ENCODE peak calls at places on chromosomes 6 and 20, in seven cellular contexts. Y is heart left ventricle, L is right atrium auricular region, F is ovary, M is fibroblast of lung, V is sigmoid colon, X is IMR-90. G is an unnamed sample.

GRCh38 chr6:19478992-19479391 is 358.2 kb upstream of the ID4 start:
- DNase-seq in Y (no peak), L (no peak), F (no peak), M (peak; percentile 78), V (no peak), X (peak; percentile 11), G (no peak)

GRCh38 chr6:43391448-43392031 is 22.1 kb upstream of the ZNF318 start:
- DNase-seq in Y (no peak), L (no peak), F (no peak), M (peak; percentile 28), V (no peak), X (no peak), G (no peak)

GRCh38 chr20:8658103-8658502 is 410.8 kb upstream of the PLCB4 start:
- DNase-seq in Y (no peak), L (no peak), F (no peak), M (no peak), V (no peak), X (no peak), G (no peak)

GRCh38 chr20:49700411-49701185 is 13.1 kb downstream of the B4GALT5 start:
- DNase-seq in Y (no peak), L (no peak), F (no peak), M (peak; percentile 85), V (no peak), X (peak; percentile 81), G (no peak)

GRCh38 chr20:57251344-57251743 is 15.1 kb downstream of the BMP7 start:
- DNase-seq in Y (no peak), L (no peak), F (no peak), M (peak; percentile 24), V (no peak), X (no peak), G (no peak)

GRCh38 chr6:94651239-94651638 is 926.1 kb upstream of the MANEA start:
- DNase-seq in Y (no peak), L (no peak), F (no peak), M (no peak), V (no peak), X (no peak), G (no peak)

GRCh38 chr6:144664281-144664680 is 379.1 kb downstream of the UTRN start:
- DNase-seq in Y (no peak), L (no peak), F (no peak), M (no peak), V (no peak), X (no peak), G (no peak)

GRCh38 chr6:123898669-123899068 is 95.0 kb downstream of the NKAIN2 start:
- DNase-seq in Y (no peak), L (no peak), F (no peak), M (no peak), V (no peak), X (no peak), G (no peak)

GRCh38 chr6:8389034-8389818 is 46.1 kb downstream of the SLC35B3 start:
- DNase-seq in Y (no peak), L (no peak), F (no peak), M (no peak), V (no peak), X (no peak), G (no peak)

GRCh38 chr20:57264908-57265648 is 1.4 kb downstream of the BMP7 start:
- DNase-seq in Y (no peak), L (no peak), F (no peak), M (no peak), V (no peak), X (no peak), G (peak; percentile 63)

GRCh38 chr6:3208096-3208774 is 19.2 kb downstream of the TUBB2B start:
- DNase-seq in Y (no peak), L (peak; percentile 73), F (no peak), M (peak; percentile 96), V (no peak), X (peak; percentile 95), G (peak; percentile 71)

GRCh38 chr20:43558412-43559146 is at the start of gene SGK2:
- DNase-seq in Y (no peak), L (no peak), F (no peak), M (peak; percentile 67), V (no peak), X (peak; percentile 43), G (no peak)

GRCh38 chr6:88517737-88518136 is 351.6 kb upstream of the CNR1 start:
- DNase-seq in Y (no peak), L (no peak), F (no peak), M (no peak), V (no peak), X (no peak), G (no peak)

GRCh38 chr6:76230711-76231110 is 158.2 kb upstream of the IMPG1 start:
- DNase-seq in Y (no peak), L (no peak), F (no peak), M (no peak), V (no peak), X (no peak), G (no peak)

GRCh38 chr6:106159531-106159940 is 73.4 kb downstream of the PRDM1 start:
- DNase-seq in Y (no peak), L (no peak), F (no peak), M (peak; percentile 98), V (no peak), X (peak; percentile 93), G (no peak)

GRCh38 chr20:16222859-16223411 is 350.3 kb downstream of the KIF16B start:
- DNase-seq in Y (no peak), L (no peak), F (no peak), M (no peak), V (no peak), X (no peak), G (no peak)

GRCh38 chr6:143556529-143556928 is 45.0 kb upstream of the FUCA2 start:
- DNase-seq in Y (no peak), L (no peak), F (no peak), M (peak; percentile 93), V (no peak), X (peak; percentile 95), G (no peak)

GRCh38 chr20:64041781-64042771 is 6.1 kb downstream of the C20orf204 start:
- DNase-seq in Y (no peak), L (no peak), F (no peak), M (no peak), V (no peak), X (no peak), G (no peak)

GRCh38 chr20:21796059-21796458 is 90.6 kb downstream of the PAX1 start:
- DNase-seq in Y (no peak), L (no peak), F (no peak), M (no peak), V (no peak), X (no peak), G (no peak)

GRCh38 chr20:37902504-37903313 is at the start of gene VSTM2L:
- DNase-seq in Y (no peak), L (no peak), F (no peak), M (peak; percentile 79), V (peak; percentile 78), X (peak; percentile 47), G (no peak)

GRCh38 chr20:37904008-37904675 is 1.2 kb downstream of the VSTM2L start:
- DNase-seq in Y (no peak), L (no peak), F (no peak), M (no peak), V (no peak), X (no peak), G (no peak)

GRCh38 chr20:37901280-37901666 is 1.7 kb upstream of the VSTM2L start:
- DNase-seq in Y (no peak), L (no peak), F (no peak), M (no peak), V (no peak), X (no peak), G (no peak)

GRCh38 chr20:37903317-37904007 is 535 bp downstream of the VSTM2L start:
- DNase-seq in Y (no peak), L (no peak), F (no peak), M (no peak), V (no peak), X (no peak), G (no peak)

GRCh38 chr20:37901667-37902503 is 1.0 kb upstream of the VSTM2L start:
- DNase-seq in Y (no peak), L (no peak), F (peak; percentile 44), M (peak; percentile 72), V (no peak), X (peak; percentile 60), G (no peak)
- TF ChIP-seq CTCF in Y (peak; percentile 10), L (peak; percentile 28), F (no peak), M (peak; percentile 57), V (peak; percentile 18), X (peak; percentile 42), G (peak; percentile 27)

GRCh38 chr6:44778513-44778912 is 391.0 kb downstream of the CDC5L start:
- DNase-seq in Y (no peak), L (no peak), F (no peak), M (no peak), V (no peak), X (no peak), G (no peak)
- H3K4me3 ChIP-seq in Y (no peak overlapping the region), L (no peak overlapping the region), F (no peak overlapping the region), M (no peak overlapping the region), V (no peak overlapping the region), X (no peak overlapping the region), G (no peak overlapping the region)

DNA sequence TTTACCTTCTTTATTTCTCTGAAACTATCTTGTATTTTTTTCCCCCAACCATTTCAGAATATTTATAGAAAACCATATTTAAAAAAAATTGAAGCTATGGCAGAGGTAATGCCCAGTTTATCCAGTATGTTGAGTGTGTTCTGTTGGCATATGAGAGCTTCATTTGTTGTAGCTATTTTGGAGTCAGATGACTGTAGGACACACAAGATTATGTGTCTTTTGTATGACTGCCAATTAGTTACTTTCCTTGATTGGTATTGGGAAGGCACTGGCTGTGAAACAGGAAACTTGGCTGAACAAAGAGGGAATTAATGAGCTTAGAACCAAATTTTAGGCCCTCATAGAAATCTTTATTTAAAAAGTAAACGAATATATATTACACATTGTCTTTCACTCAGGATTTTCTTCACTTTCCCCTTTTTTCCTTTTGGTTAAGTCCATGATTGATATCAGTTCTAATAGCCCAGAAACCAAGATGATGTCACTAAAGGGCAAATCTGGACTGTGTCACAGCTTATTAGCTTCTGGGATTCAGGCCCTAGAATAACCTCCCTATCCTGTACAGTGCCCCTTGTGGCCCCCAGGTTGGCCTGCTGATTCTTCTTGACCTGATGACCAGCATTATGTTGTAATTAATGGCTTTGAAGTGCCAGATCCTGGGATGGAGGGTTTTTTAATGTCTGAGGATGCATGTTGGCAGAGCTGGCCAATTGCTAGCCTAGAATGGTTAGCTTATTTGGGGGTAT is 10.1 kb downstream of the CDC5L start:
- DNase-seq in Y (no peak), L (no peak), F (no peak), M (no peak), V (no peak), X (no peak), G (no peak)
- H3K36me3 ChIP-seq in Y (peaks cover 26% of the 10 kb centered on the region), L (peaks cover 60% of the 10 kb centered on the region), F (no peaks in the 10 kb centered on the region), M (peaks cover 3% of the 10 kb centered on the region), V (peaks cover 20% of the 10 kb centered on the region), X (peaks cover 45% of the 10 kb centered on the region), G (peaks cover 51% of the 10 kb centered on the region)

DNA sequence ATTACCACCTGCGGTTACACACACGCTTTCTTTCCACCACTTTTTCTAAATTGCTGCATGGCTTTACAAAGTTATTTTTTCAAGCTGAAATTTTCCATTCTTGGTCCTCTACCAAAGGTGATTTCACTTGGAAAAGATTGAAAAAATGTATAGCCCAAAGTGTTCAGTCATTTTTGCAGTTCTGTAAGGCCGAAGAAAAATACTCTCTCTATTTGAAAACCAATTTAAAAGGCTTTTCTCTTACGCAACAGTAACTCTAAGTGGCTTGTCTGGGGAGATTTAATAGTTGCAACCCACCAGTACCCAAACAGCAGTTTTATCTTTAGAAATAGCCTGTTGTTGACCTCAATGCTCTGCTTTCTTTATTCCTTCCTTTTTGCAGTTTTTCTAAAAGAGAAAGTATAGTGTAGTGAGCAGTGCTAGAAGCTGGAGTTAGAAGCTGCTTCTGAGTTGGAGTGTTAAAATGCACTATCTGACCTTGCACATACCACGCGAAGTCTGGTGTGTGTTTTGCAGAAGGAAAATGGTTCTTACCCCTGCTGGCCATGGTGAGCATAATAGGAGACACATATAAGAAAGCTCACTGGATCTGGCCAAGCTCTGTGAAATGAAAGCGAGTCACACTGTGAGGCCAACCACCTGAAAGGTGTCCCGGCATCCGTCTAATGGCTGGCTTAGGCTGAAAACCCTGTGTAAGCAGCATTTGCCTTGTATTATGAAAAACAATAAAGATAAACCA is 271.6 kb upstream of the PRND start:
- DNase-seq in Y (no peak), L (no peak), F (no peak), M (peak; percentile 58), V (no peak), X (peak; percentile 71), G (no peak)
- TF ChIP-seq CTCF in Y (no peak), L (no peak), F (no peak), M (peak; percentile 29), V (peak; percentile 21), X (peak; percentile 34), G (peak; percentile 18)